ENCODE peak calls at places on chromosomes 2 and 18, in five cellular contexts. F is activated T-cell treated with anti-CD3 and anti-CD28 coated beads for 24 hours; Q is occipital lobe; D is stimulated activated CD4-positive, alpha-beta T cell treated with anti-CD3 and anti-CD28 coated beads, Interleukin-4, amount 100 ng/mL, for 1 hour; X is WERI-Rb-1. A is an unnamed sample.

GRCh38 chr2:54455584-54456525 is at the start of gene SPTBN1:
- DNase-seq in X (peak), D (peak), Q (peak), F (no peak), A (peak)

GRCh38 chr2:30287190-30287589 is 55.9 kb downstream of the LBH start:
- DNase-seq in Q (no peak), X (no peak), F (no peak), D (no peak), A (no peak)

GRCh38 chr2:1366546-1367134 is 46.6 kb upstream of the TPO start:
- DNase-seq in D (peak), F (no peak), Q (peak), X (no peak), A (no peak)

GRCh38 chr2:28566441-28567075 is 70.7 kb downstream of the PLB1 start:
- DNase-seq in X (peak), D (peak), F (peak), Q (peak), A (peak)

GRCh38 chr2:240881913-240882312 is 13.3 kb downstream of the AGXT start:
- DNase-seq in Q (no peak), F (no peak), D (no peak), X (no peak), A (no peak)

GRCh38 chr2:216298719-216299118 is 73.6 kb downstream of the MARCHF4 start:
- DNase-seq in X (no peak), F (no peak), Q (no peak), D (no peak), A (peak)

GRCh38 chr18:59593291-59593717 is 103.9 kb downstream of the CCBE1 start:
- DNase-seq in X (no peak), Q (no peak), F (no peak), D (no peak), A (no peak)

GRCh38 chr18:58254873-58255511 is 211.0 kb downstream of the NEDD4L start:
- DNase-seq in F (no peak), X (no peak), D (no peak), Q (no peak), A (no peak)

GRCh38 chr2:62349788-62350187 is 153.9 kb downstream of the B3GNT2 start:
- DNase-seq in Q (no peak), X (no peak), F (no peak), D (no peak), A (no peak)

GRCh38 chr18:32389868-32390267 is 80.8 kb downstream of the GAREM1 start:
- DNase-seq in X (no peak), Q (no peak), D (no peak), F (no peak), A (no peak)

GRCh38 chr2:158015428-158016076 is 86.1 kb upstream of the UPP2 start:
- DNase-seq in D (no peak), Q (no peak), X (no peak), F (no peak), A (no peak)

GRCh38 chr2:235005603-235006259 is 53.9 kb downstream of the SH3BP4 start:
- DNase-seq in D (no peak), F (no peak), X (peak), Q (peak), A (peak)

GRCh38 chr18:79945118-79946042 is 6.1 kb downstream of the SLC66A2 start:
- DNase-seq in F (no peak), D (no peak), X (peak), Q (no peak), A (no peak)

GRCh38 chr2:105800953-105801635 is 56.4 kb downstream of the NCK2 start:
- DNase-seq in F (no peak), Q (no peak), X (no peak), D (no peak), A (no peak)

GRCh38 chr2:73291093-73291460 is 2.3 kb downstream of the EGR4 start:
- DNase-seq in D (peak), F (no peak), Q (no peak), X (no peak), A (peak)

GRCh38 chr2:16102976-16103380 is 162.6 kb downstream of the MYCN start:
- DNase-seq in X (no peak), D (no peak), F (no peak), Q (no peak), A (no peak)

GRCh38 chr2:239868556-239869181 is 156.5 kb downstream of the NDUFA10 start:
- DNase-seq in F (no peak), X (no peak), Q (no peak), D (no peak), A (no peak)

GRCh38 chr18:78138993-78139496 is 840.6 kb upstream of the SALL3 start:
- DNase-seq in X (no peak), F (no peak), D (no peak), Q (peak), A (no peak)

GRCh38 chr2:189501487-189501886 is 60.2 kb downstream of the WDR75 start:
- DNase-seq in Q (no peak), F (no peak), D (no peak), X (no peak), A (no peak)

GRCh38 chr2:238313289-238313990 is 6.9 kb upstream of the TRAF3IP1 start:
- DNase-seq in F (no peak), D (no peak), Q (no peak), X (no peak), A (no peak)

GRCh38 chr18:12606592-12607315 is 51.2 kb downstream of the SPIRE1 start:
- DNase-seq in Q (no peak), D (no peak), F (no peak), X (no peak), A (peak)

GRCh38 chr18:6284761-6285160 is 129.9 kb downstream of the L3MBTL4 start:
- DNase-seq in F (no peak), X (no peak), D (no peak), Q (no peak), A (no peak)

GRCh38 chr2:27024188-27024587 is 8.6 kb upstream of the TMEM214 start:
- DNase-seq in F (no peak), Q (no peak), D (no peak), X (peak), A (no peak)

GRCh38 chr2:226721541-226721940 is 78.1 kb downstream of the IRS1 start:
- DNase-seq in Q (no peak), D (no peak), X (no peak), F (no peak), A (no peak)

GRCh38 chr2:108182489-108182888 is 57.3 kb upstream of the SULT1C3 start:
- DNase-seq in F (no peak), D (no peak), X (peak), Q (no peak), A (no peak)

GRCh38 chr18:26663001-26663400 is 114.6 kb upstream of the KCTD1 start:
- DNase-seq in F (no peak), D (no peak), X (no peak), Q (no peak), A (no peak)

GRCh38 chr2:111647359-111647758 is 236.6 kb downstream of the ANAPC1 start:
- DNase-seq in D (no peak), F (no peak), Q (no peak), X (no peak), A (no peak)

GRCh38 chr2:9280204-9280603 is 73.6 kb downstream of the ASAP2 start:
- DNase-seq in D (no peak), Q (no peak), X (no peak), F (no peak), A (no peak)

GRCh38 chr2:71608034-71608433 is 154.7 kb downstream of the DYSF start:
- DNase-seq in X (peak), Q (no peak), D (no peak), F (no peak), A (no peak)

GRCh38 chr2:10141736-10142639 is 19.4 kb downstream of the RRM2 start:
- DNase-seq in F (no peak), D (peak), Q (no peak), X (peak), A (no peak)

GRCh38 chr18:49697049-49697448 is 116.3 kb downstream of the ACAA2 start:
- DNase-seq in F (no peak), D (no peak), X (no peak), Q (no peak), A (no peak)

GRCh38 chr2:62459106-62459505 is 46.9 kb downstream of the TMEM17 start:
- DNase-seq in F (no peak), D (no peak), X (no peak), Q (no peak), A (no peak)

GRCh38 chr18:28905509-28905908 is 728.6 kb upstream of the CDH2 start:
- DNase-seq in F (no peak), Q (no peak), D (no peak), X (no peak), A (peak)

GRCh38 chr18:77754475-77755044 is 504.9 kb downstream of the GALR1 start:
- DNase-seq in Q (no peak), D (no peak), F (no peak), X (no peak), A (no peak)

GRCh38 chr18:74216661-74217110 is 68.4 kb downstream of the TIMM21 start:
- DNase-seq in Q (no peak), F (no peak), D (no peak), X (no peak), A (no peak)

GRCh38 chr2:138223321-138223720 is 259.0 kb downstream of the HNMT start:
- DNase-seq in Q (no peak), F (no peak), D (no peak), X (no peak), A (no peak)

GRCh38 chr18:59799383-59800015 is 100.3 kb upstream of the PMAIP1 start:
- DNase-seq in D (no peak), Q (no peak), X (no peak), F (no peak), A (no peak)